ENCODE peak calls at places on chromosome 12, in ten cellular contexts. R is RCC 7860; N is germinal center; V is GM23248; F is CD8-positive, alpha-beta memory T cell; O is BJ; W is T-helper 2 cell; E is NCI-H1417; C is activated naive CD8-positive, alpha-beta T cell treated with anti-CD3 and anti-CD28 coated beads, Interleukin-2, amount 50 U/mL, for 16 hours; M is caudate nucleus. B is an unnamed sample.

GRCh38 chr12:31845613-31846321 is 113.4 kb upstream of the RESF1 start:
- DNase-seq in M (no peak), O (no peak), F (no peak), N (no peak), E (no peak), V (no peak), R (no peak), C (no peak), W (no peak), B (no peak)

GRCh38 chr12:56087220-56087619 is 7.3 kb downstream of the ERBB3 start:
- DNase-seq in M (no peak), E (peak), W (no peak), O (no peak), F (no peak), R (no peak), C (no peak), V (peak), N (no peak), B (no peak)

GRCh38 chr12:2231956-2232355 is 179.2 kb downstream of the CACNA1C start:
- DNase-seq in F (no peak), C (no peak), W (no peak), V (peak), E (no peak), R (no peak), M (no peak), O (no peak), N (no peak), B (no peak)

GRCh38 chr12:49346659-49347306 is at the start of gene DNAJC22:
- DNase-seq in F (no peak), R (no peak), C (no peak), M (no peak), W (no peak), V (peak), N (no peak), O (no peak), E (peak), B (no peak)

GRCh38 chr12:122845865-122846621 is 10.8 kb downstream of the HIP1R start:
- DNase-seq in N (no peak), M (no peak), W (no peak), E (no peak), O (no peak), R (no peak), V (no peak), F (no peak), C (no peak), B (no peak)

GRCh38 chr12:49662998-49663843 is 39.9 kb downstream of the PRPF40B start:
- DNase-seq in F (peak), N (peak), W (peak), V (peak), M (no peak), R (peak), C (peak), O (peak), E (peak), B (peak)

GRCh38 chr12:52224154-52224553 is 8.9 kb upstream of the KRT7 start:
- DNase-seq in R (no peak), M (no peak), E (no peak), N (no peak), F (no peak), O (no peak), C (no peak), W (no peak), V (peak), B (no peak)

GRCh38 chr12:28130625-28131598 is 59.3 kb upstream of the CCDC91 start:
- DNase-seq in O (peak), C (no peak), M (no peak), E (no peak), W (no peak), N (no peak), R (peak), V (peak), F (no peak), B (no peak)

GRCh38 chr12:2259368-2259767 is 206.6 kb downstream of the CACNA1C start:
- DNase-seq in C (no peak), O (no peak), N (no peak), W (no peak), M (no peak), E (no peak), R (no peak), V (no peak), F (no peak), B (no peak)

GRCh38 chr12:95096852-95097251 is 23.4 kb upstream of the NR2C1 start:
- DNase-seq in R (peak), O (no peak), N (no peak), C (no peak), M (no peak), W (no peak), E (no peak), F (no peak), V (no peak), B (no peak)

GRCh38 chr12:111056618-111057521 is 136.5 kb upstream of the MYL2 start:
- DNase-seq in R (no peak), N (peak), C (no peak), W (peak), E (no peak), F (peak), M (no peak), O (no peak), V (no peak), B (peak)

B was measured in GM19239.